ENCODE peak calls at places on chromosomes 12 and 14, in four cellular contexts. One of them, this sample, is unnamed.

GRCh38 chr14:52473557-52473956 is 78.7 kb downstream of the TXNDC16 start:
- DNase-seq in CD8-positive, alpha-beta T cell: no peak
- DNase-seq in hepatocyte: peak; percentile 27
- DNase-seq in Peyer's patch: no peak
- DNase-seq in this sample: no peak

GRCh38 chr12:110744176-110744575 is 1.5 kb upstream of the PPP1CC start:
- DNase-seq in CD8-positive, alpha-beta T cell: no peak
- DNase-seq in hepatocyte: no peak
- DNase-seq in Peyer's patch: no peak
- DNase-seq in this sample: no peak

GRCh38 chr12:131242741-131243496 is 289.2 kb downstream of the ADGRD1 start:
- DNase-seq in CD8-positive, alpha-beta T cell: no peak
- DNase-seq in hepatocyte: peak; percentile 28
- DNase-seq in Peyer's patch: no peak
- DNase-seq in this sample: no peak

GRCh38 chr14:31080489-31080888 is 54.3 kb upstream of the STRN3 start:
- DNase-seq in CD8-positive, alpha-beta T cell: no peak
- DNase-seq in hepatocyte: no peak
- DNase-seq in Peyer's patch: no peak
- DNase-seq in this sample: no peak

GRCh38 chr12:68899251-68899771 is 33.7 kb downstream of the CPM start:
- DNase-seq in CD8-positive, alpha-beta T cell: no peak
- DNase-seq in hepatocyte: peak; percentile 74
- DNase-seq in Peyer's patch: peak; percentile 55
- DNase-seq in this sample: peak; percentile 62

GRCh38 chr12:78018146-78018910 is 187.6 kb downstream of the NAV3 start:
- DNase-seq in CD8-positive, alpha-beta T cell: no peak
- DNase-seq in hepatocyte: peak; percentile 12
- DNase-seq in Peyer's patch: no peak
- DNase-seq in this sample: no peak

GRCh38 chr14:68133856-68134255 is 314.3 kb downstream of the RAD51B start:
- DNase-seq in CD8-positive, alpha-beta T cell: no peak
- DNase-seq in hepatocyte: no peak
- DNase-seq in Peyer's patch: no peak
- DNase-seq in this sample: no peak

GRCh38 chr12:99153283-99153682 is 494.3 kb upstream of the GARIN6 start:
- DNase-seq in CD8-positive, alpha-beta T cell: no peak
- DNase-seq in hepatocyte: no peak
- DNase-seq in Peyer's patch: no peak
- DNase-seq in this sample: no peak

GRCh38 chr14:69652942-69653680 is 41.7 kb downstream of the SUSD6 start:
- DNase-seq in CD8-positive, alpha-beta T cell: no peak
- DNase-seq in hepatocyte: no peak
- DNase-seq in Peyer's patch: no peak
- DNase-seq in this sample: no peak

GRCh38 chr12:1936406-1937320 is 18.2 kb upstream of the CACNA2D4 start:
- DNase-seq in CD8-positive, alpha-beta T cell: no peak
- DNase-seq in hepatocyte: peak; percentile 70
- DNase-seq in Peyer's patch: peak; percentile 71
- DNase-seq in this sample: peak; percentile 95

GRCh38 chr12:93109794-93110203 is 180.7 kb upstream of the EEA1 start:
- DNase-seq in CD8-positive, alpha-beta T cell: no peak
- DNase-seq in hepatocyte: no peak
- DNase-seq in Peyer's patch: no peak
- DNase-seq in this sample: no peak

DNA sequence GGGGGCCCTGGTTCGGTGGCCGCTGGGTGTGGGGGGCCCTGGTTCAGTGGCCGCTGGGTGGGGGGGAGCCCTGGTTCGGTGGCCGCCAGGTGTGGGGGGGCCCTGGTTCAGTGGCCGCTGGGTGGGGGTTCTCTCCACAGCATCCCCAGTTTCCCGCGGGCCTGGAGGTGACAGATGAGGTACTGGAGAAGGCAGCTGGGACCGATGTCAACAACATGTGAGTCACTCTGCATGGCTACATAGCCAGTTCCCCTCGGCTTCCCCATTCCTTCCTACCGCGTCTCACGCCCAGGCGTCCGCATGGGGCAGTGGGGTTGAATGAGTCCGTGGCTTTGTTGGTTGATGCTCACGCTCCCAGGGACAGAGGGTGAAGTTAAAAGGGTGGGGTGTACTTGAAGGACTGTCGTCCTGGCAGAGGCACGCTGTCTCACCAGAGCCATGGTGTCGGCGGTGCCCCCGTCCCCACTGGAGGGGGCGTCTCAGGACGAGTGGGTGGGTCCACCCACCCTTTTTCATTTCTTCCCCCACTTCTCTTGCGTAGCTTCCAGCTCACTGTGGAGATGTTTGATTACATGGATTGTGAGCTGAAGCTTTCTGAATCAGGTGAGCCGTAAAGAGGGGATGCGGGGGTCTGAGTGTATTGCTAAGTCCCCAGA is 15.6 kb downstream of the HIP1R start:
- DNase-seq in CD8-positive, alpha-beta T cell: no peak
- DNase-seq in hepatocyte: no peak
- DNase-seq in Peyer's patch: no peak
- DNase-seq in this sample: no peak
- H3K27ac ChIP-seq in CD8-positive, alpha-beta T cell: no peak overlapping the region
- H3K27ac ChIP-seq in hepatocyte: no peak overlapping the region
- H3K27ac ChIP-seq in Peyer's patch: no peak overlapping the region
- H3K27ac ChIP-seq in this sample: peak overlapping the region; percentile 77

DNA sequence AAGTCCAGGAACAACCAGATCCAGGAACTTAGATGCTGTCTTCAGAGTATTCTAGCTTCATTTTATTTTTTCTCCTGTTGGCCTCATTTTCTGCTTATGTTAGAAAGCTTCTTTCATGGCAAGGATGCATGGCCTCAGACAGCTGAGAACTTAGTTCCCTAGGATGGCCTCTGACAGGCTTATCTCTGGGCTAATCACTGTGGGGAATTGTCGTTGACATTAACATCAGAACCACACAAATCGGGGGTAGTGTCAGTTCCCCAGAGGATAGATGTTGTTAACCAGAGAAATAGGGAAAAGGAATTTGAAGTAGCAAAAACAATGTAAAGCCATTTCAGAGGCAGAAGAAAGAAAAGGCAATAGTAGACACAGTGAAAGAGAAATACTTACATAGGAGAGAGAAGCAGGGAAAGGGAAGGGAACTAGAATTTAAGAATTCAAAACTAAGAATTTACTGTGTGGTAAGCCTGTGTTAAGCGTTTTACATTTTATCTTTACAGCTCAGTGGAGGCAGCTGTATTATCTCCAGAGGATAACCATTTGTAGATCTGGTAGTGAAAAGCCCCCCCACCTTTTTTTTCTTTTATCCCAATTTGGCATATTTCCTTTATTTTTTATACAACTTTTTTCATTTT is 21.8 kb downstream of the FUT8 start:
- DNase-seq in CD8-positive, alpha-beta T cell: no peak
- DNase-seq in hepatocyte: no peak
- DNase-seq in Peyer's patch: no peak
- DNase-seq in this sample: no peak
- H3K4me3 ChIP-seq in CD8-positive, alpha-beta T cell: no peak overlapping the region
- H3K4me3 ChIP-seq in hepatocyte: no peak overlapping the region
- H3K4me3 ChIP-seq in Peyer's patch: no peak overlapping the region
- H3K4me3 ChIP-seq in this sample: no peak overlapping the region

DNA sequence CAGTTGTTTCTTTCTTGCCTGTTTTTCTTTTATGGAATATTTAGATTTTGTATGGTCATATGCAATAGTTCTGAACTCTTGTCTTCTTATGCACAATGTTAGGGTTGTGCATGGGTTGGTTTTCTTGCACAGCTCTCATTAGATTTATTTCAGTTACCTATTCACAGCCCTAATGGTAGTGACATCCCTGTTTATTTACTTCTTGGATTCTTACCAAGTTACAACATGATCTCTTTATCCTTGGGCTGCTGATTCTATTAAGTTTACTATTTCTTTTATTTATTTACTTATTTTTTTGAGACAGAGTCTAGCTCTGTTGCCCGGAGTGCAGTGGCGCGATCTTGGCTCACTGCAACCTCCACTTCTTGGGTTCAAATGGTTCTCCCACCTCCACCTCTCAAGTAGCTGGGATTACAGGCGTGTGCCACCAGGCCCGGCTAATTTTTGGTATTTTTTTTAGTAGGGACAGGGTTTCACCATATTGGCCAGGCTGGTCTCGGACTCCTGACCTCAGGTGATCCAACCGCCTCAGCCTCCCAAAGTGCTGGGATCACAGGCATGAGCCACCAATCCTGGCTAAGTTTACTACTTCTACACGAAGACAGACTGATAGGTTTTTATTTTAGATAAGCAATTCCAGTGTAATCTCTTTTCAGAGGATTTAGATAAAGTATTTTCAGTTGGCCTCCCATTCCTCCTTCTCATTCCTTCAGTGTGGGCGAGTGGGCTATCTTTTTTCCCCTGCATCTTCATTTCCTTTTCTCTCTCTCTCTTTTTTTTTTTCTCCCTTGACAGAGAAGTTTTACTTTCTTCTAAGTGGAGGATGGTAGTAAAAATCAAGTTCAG is 395.1 kb upstream of the RGS6 start:
- DNase-seq in CD8-positive, alpha-beta T cell: no peak
- DNase-seq in hepatocyte: no peak
- DNase-seq in Peyer's patch: no peak
- DNase-seq in this sample: no peak
- H3K4me1 ChIP-seq in CD8-positive, alpha-beta T cell: no peaks in the 10 kb centered on the region
- H3K4me1 ChIP-seq in hepatocyte: peaks cover 38% of the 10 kb centered on the region
- H3K4me1 ChIP-seq in Peyer's patch: no peaks in the 10 kb centered on the region
- H3K4me1 ChIP-seq in this sample: no peaks in the 10 kb centered on the region

GRCh38 chr14:24818823-24819341 is 184.9 kb upstream of the GZMB start:
- DNase-seq in CD8-positive, alpha-beta T cell: no peak
- DNase-seq in hepatocyte: no peak
- DNase-seq in Peyer's patch: no peak
- DNase-seq in this sample: no peak
- H3K27ac ChIP-seq in CD8-positive, alpha-beta T cell: no peak overlapping the region
- H3K27ac ChIP-seq in hepatocyte: peak overlapping the region; percentile 91
- H3K27ac ChIP-seq in Peyer's patch: peak overlapping the region; percentile 76
- H3K27ac ChIP-seq in this sample: no peak overlapping the region

DNA sequence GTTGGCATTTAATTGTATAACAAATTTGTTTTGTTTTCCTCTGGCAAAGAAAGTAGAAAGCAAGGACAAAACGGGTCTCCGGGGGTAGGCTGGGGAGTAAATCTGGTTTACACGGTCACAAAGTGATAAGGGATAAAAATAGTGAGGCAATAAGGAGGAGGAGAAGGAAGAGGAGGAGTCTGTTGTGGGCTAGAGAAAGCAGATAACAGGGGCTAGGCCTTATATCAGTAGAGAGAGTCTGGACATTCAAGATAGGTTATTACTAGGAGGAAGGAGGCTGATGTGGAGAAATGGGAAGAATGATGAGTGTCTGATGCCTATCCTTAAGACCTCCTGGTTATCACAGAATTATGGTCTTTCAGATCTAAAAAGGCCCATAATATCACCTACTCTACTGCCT is 83.2 kb upstream of the SSTR1 start:
- DNase-seq in CD8-positive, alpha-beta T cell: no peak
- DNase-seq in hepatocyte: no peak
- DNase-seq in Peyer's patch: no peak
- DNase-seq in this sample: no peak
- H3K4me3 ChIP-seq in CD8-positive, alpha-beta T cell: no peak overlapping the region
- H3K4me3 ChIP-seq in hepatocyte: no peak overlapping the region
- H3K4me3 ChIP-seq in Peyer's patch: no peak overlapping the region
- H3K4me3 ChIP-seq in this sample: no peak overlapping the region

GRCh38 chr12:39393179-39393578 is 49.7 kb downstream of the KIF21A start:
- DNase-seq in CD8-positive, alpha-beta T cell: no peak
- DNase-seq in hepatocyte: no peak
- DNase-seq in Peyer's patch: no peak
- DNase-seq in this sample: no peak
- H3K4me1 ChIP-seq in CD8-positive, alpha-beta T cell: no peaks in the 10 kb centered on the region
- H3K4me1 ChIP-seq in hepatocyte: peaks cover 34% of the 10 kb centered on the region
- H3K4me1 ChIP-seq in Peyer's patch: no peaks in the 10 kb centered on the region
- H3K4me1 ChIP-seq in this sample: no peaks in the 10 kb centered on the region

DNA sequence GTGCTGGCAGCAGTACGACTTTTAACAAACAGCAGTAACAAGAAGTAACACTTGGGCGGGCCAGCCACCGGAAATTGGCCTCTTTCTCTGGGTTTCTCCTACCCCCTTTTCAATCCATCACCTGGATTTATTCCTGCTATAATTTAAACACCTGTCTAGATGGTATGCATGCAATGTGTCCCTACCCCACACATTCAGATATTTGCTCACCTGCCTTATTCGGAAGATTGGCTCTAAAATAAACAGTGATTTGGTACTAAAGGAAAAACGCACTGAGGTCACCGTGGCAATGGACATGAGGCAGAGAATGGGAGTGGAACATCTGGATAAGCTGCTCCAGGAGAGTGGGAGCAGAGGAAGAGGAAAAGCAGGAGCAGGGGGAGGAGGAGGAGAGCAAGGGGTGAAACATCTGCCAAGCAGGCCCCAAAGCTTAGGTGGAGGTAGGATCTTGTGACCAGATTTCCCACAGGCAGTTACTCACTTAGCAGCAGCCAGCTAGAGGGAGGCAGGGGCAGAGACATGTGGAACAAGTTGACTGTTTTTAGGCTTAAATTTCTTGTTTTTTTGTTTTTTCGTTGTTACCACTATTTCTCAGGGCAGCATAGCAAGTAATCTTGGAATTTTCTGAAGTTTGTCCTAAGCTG is 150.9 kb downstream of the TTLL5 start:
- DNase-seq in CD8-positive, alpha-beta T cell: no peak
- DNase-seq in hepatocyte: no peak
- DNase-seq in Peyer's patch: no peak
- DNase-seq in this sample: no peak
- H3K27ac ChIP-seq in CD8-positive, alpha-beta T cell: no peak overlapping the region
- H3K27ac ChIP-seq in hepatocyte: no peak overlapping the region
- H3K27ac ChIP-seq in Peyer's patch: no peak overlapping the region
- H3K27ac ChIP-seq in this sample: no peak overlapping the region

DNA sequence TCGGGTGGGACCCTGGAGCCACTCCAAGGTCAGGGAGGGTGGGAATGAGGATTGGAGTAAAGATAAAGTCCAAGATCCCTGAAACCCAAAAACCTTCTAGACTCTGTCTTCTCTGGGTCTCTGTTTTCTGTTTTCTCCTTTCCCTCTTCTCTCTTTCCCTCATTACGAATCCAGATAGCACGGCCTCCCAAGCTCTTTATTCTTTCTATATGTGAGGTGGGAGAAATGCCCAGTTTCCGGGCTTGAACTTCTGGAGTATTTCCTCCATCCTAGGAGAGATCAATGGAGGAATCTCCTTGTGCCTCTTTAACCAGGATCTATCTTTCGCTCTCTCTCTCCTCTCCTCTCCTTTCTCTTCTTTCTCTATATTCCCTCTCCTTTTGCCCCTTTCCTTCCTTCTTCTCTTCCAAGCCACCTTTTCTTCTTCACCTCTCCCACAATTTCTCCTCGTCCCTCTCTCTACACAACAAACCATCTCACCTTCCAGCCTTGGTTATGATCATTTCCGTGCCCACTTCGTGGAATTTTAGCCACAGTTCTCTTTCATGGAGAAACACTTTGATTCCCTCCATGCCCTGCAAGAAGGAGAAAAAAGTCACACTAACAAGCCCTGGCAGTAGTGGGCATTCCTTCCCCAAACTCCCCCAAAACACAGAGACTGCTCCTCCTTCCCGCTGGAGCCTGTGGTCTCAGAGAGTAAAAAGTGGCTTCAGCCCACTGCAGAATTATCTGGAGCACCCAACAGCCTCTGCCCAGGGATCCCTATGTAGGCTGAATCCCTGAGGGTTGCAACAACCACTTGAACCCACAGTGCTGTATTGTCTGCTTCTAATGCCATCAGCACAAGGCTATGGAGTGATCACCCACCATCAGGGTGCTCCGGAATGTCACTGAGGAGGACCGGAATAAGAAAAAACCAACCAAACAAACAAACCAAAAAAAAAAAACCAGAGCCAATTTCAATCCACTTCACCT is 4.3 kb downstream of the TBX5 start:
- DNase-seq in CD8-positive, alpha-beta T cell: no peak
- DNase-seq in hepatocyte: no peak
- DNase-seq in Peyer's patch: no peak
- DNase-seq in this sample: no peak
- H3K4me3 ChIP-seq in CD8-positive, alpha-beta T cell: no peak overlapping the region
- H3K4me3 ChIP-seq in hepatocyte: peak overlapping the region; percentile 4
- H3K4me3 ChIP-seq in Peyer's patch: no peak overlapping the region
- H3K4me3 ChIP-seq in this sample: no peak overlapping the region

GRCh38 chr12:13206560-13206897 is 10.0 kb downstream of the EMP1 start:
- DNase-seq in CD8-positive, alpha-beta T cell: no peak
- DNase-seq in hepatocyte: no peak
- DNase-seq in Peyer's patch: no peak
- DNase-seq in this sample: no peak
- H3K4me1 ChIP-seq in CD8-positive, alpha-beta T cell: peaks cover 5% of the 10 kb centered on the region
- H3K4me1 ChIP-seq in hepatocyte: peaks cover 34% of the 10 kb centered on the region
- H3K4me1 ChIP-seq in Peyer's patch: no peaks in the 10 kb centered on the region
- H3K4me1 ChIP-seq in this sample: no peaks in the 10 kb centered on the region